ENCODE peak calls at places on chromosomes 3 and 15, in six cellular contexts. One of them, this sample, is unnamed.
A peak's percentile ranks its signal among the peaks of the same experiment; 100 is the strongest.

GRCh38 chr3:101066776-101067175 is 73.6 kb upstream of the ABI3BP start:
- DNase-seq in HEK293T: no peak
- DNase-seq in sigmoid colon: no peak
- DNase-seq in neural crest cell: no peak
- DNase-seq in SJSA1: peak; percentile 49
- DNase-seq in HS-5: no peak
- DNase-seq in this sample: no peak

GRCh38 chr3:177830411-177830849 is 633.1 kb upstream of the TBL1XR1 start:
- DNase-seq in HEK293T: no peak
- DNase-seq in sigmoid colon: peak; percentile 84
- DNase-seq in neural crest cell: no peak
- DNase-seq in SJSA1: no peak
- DNase-seq in HS-5: peak; percentile 84
- DNase-seq in this sample: no peak

GRCh38 chr3:171970301-171970788 is 69.0 kb upstream of the FNDC3B start:
- DNase-seq in HEK293T: no peak
- DNase-seq in sigmoid colon: no peak
- DNase-seq in neural crest cell: no peak
- DNase-seq in SJSA1: peak; percentile 22
- DNase-seq in HS-5: no peak
- DNase-seq in this sample: no peak

GRCh38 chr3:170098753-170099152 is 61.0 kb downstream of the GPR160 start:
- DNase-seq in HEK293T: no peak
- DNase-seq in sigmoid colon: no peak
- DNase-seq in neural crest cell: no peak
- DNase-seq in SJSA1: no peak
- DNase-seq in HS-5: no peak
- DNase-seq in this sample: no peak

GRCh38 chr15:75739791-75740190 is 27.1 kb upstream of the CSPG4 start:
- DNase-seq in HEK293T: no peak
- DNase-seq in sigmoid colon: peak; percentile 56
- DNase-seq in neural crest cell: no peak
- DNase-seq in SJSA1: no peak
- DNase-seq in HS-5: no peak
- DNase-seq in this sample: no peak

GRCh38 chr3:61134532-61134931 is 116.7 kb downstream of the FHIT start:
- DNase-seq in HEK293T: no peak
- DNase-seq in sigmoid colon: no peak
- DNase-seq in neural crest cell: no peak
- DNase-seq in SJSA1: no peak
- DNase-seq in HS-5: no peak
- DNase-seq in this sample: no peak

GRCh38 chr15:101322849-101323477 is 27.9 kb upstream of the SNRPA1 start:
- DNase-seq in HEK293T: no peak
- DNase-seq in sigmoid colon: no peak
- DNase-seq in neural crest cell: no peak
- DNase-seq in SJSA1: no peak
- DNase-seq in HS-5: no peak
- DNase-seq in this sample: no peak

GRCh38 chr15:20344601-20345400 is 196.8 kb downstream of the GOLGA6L6 start:
- DNase-seq in HEK293T: no peak
- DNase-seq in sigmoid colon: peak; percentile 63
- DNase-seq in neural crest cell: no peak
- DNase-seq in SJSA1: no peak
- DNase-seq in HS-5: no peak
- DNase-seq in this sample: no peak

GRCh38 chr3:13045245-13045903 is 27.9 kb downstream of the IQSEC1 start:
- DNase-seq in HEK293T: no peak
- DNase-seq in sigmoid colon: no peak
- DNase-seq in neural crest cell: no peak
- DNase-seq in SJSA1: no peak
- DNase-seq in HS-5: no peak
- DNase-seq in this sample: no peak

GRCh38 chr3:158713094-158713499 is 19.2 kb downstream of the RARRES1 start:
- DNase-seq in HEK293T: no peak
- DNase-seq in sigmoid colon: no peak
- DNase-seq in neural crest cell: no peak
- DNase-seq in SJSA1: no peak
- DNase-seq in HS-5: no peak
- DNase-seq in this sample: no peak

GRCh38 chr3:147890114-147890513 is 480.9 kb downstream of the ZIC1 start:
- DNase-seq in HEK293T: no peak
- DNase-seq in sigmoid colon: no peak
- DNase-seq in neural crest cell: no peak
- DNase-seq in SJSA1: no peak
- DNase-seq in HS-5: no peak
- DNase-seq in this sample: no peak

GRCh38 chr3:107432013-107432515 is 54.8 kb downstream of the CCDC54 start:
- DNase-seq in HEK293T: no peak
- DNase-seq in sigmoid colon: no peak
- DNase-seq in neural crest cell: no peak
- DNase-seq in SJSA1: no peak
- DNase-seq in HS-5: peak; percentile 6
- DNase-seq in this sample: no peak

GRCh38 chr15:27410986-27411385 is 440.0 kb downstream of the GABRG3 start:
- DNase-seq in HEK293T: no peak
- DNase-seq in sigmoid colon: no peak
- DNase-seq in neural crest cell: no peak
- DNase-seq in SJSA1: no peak
- DNase-seq in HS-5: no peak
- DNase-seq in this sample: no peak

GRCh38 chr3:66507631-66508260 is 6.9 kb upstream of the LRIG1 start:
- DNase-seq in HEK293T: no peak
- DNase-seq in sigmoid colon: no peak
- DNase-seq in neural crest cell: no peak
- DNase-seq in SJSA1: no peak
- DNase-seq in HS-5: no peak
- DNase-seq in this sample: no peak

GRCh38 chr15:85618956-85619491 is 175.7 kb downstream of the KLHL25 start:
- DNase-seq in HEK293T: no peak
- DNase-seq in sigmoid colon: peak; percentile 92
- DNase-seq in neural crest cell: peak; percentile 44
- DNase-seq in SJSA1: peak; percentile 87
- DNase-seq in HS-5: peak; percentile 80
- DNase-seq in this sample: peak; percentile 24

GRCh38 chr15:81270781-81271491 is 53.0 kb downstream of the STARD5 start:
- DNase-seq in HEK293T: no peak
- DNase-seq in sigmoid colon: no peak
- DNase-seq in neural crest cell: no peak
- DNase-seq in SJSA1: no peak
- DNase-seq in HS-5: no peak
- DNase-seq in this sample: no peak

GRCh38 chr3:244041-244440 is 47.5 kb downstream of the CHL1 start:
- DNase-seq in HEK293T: no peak
- DNase-seq in sigmoid colon: no peak
- DNase-seq in neural crest cell: no peak
- DNase-seq in SJSA1: no peak
- DNase-seq in HS-5: no peak
- DNase-seq in this sample: no peak

GRCh38 chr15:58748787-58749531 is 548 bp downstream of the ADAM10 start:
- DNase-seq in HEK293T: peak; percentile 25
- DNase-seq in sigmoid colon: peak; percentile 75
- DNase-seq in neural crest cell: peak; percentile 54
- DNase-seq in SJSA1: peak; percentile 67
- DNase-seq in HS-5: no peak
- DNase-seq in this sample: peak; percentile 19

GRCh38 chr3:181336597-181336996 is 347.1 kb upstream of the DNAJC19 start:
- DNase-seq in HEK293T: no peak
- DNase-seq in sigmoid colon: no peak
- DNase-seq in neural crest cell: no peak
- DNase-seq in SJSA1: no peak
- DNase-seq in HS-5: no peak
- DNase-seq in this sample: no peak

GRCh38 chr15:25776071-25776740 is 86.9 kb downstream of the ATP10A start:
- DNase-seq in HEK293T: no peak
- DNase-seq in sigmoid colon: no peak
- DNase-seq in neural crest cell: no peak
- DNase-seq in SJSA1: no peak
- DNase-seq in HS-5: no peak
- DNase-seq in this sample: no peak

GRCh38 chr15:74370471-74370870 is 3.0 kb upstream of the CYP11A1 start:
- DNase-seq in HEK293T: no peak
- DNase-seq in sigmoid colon: peak; percentile 24
- DNase-seq in neural crest cell: no peak
- DNase-seq in SJSA1: no peak
- DNase-seq in HS-5: no peak
- DNase-seq in this sample: no peak

GRCh38 chr3:57130426-57131209 is 34.5 kb downstream of the IL17RD start:
- DNase-seq in HEK293T: no peak
- DNase-seq in sigmoid colon: no peak
- DNase-seq in neural crest cell: peak; percentile 50
- DNase-seq in SJSA1: peak; percentile 4
- DNase-seq in HS-5: no peak
- DNase-seq in this sample: no peak

GRCh38 chr3:63050548-63050947 is 175.3 kb upstream of the CADPS start:
- DNase-seq in HEK293T: no peak
- DNase-seq in sigmoid colon: no peak
- DNase-seq in neural crest cell: no peak
- DNase-seq in SJSA1: peak; percentile 1
- DNase-seq in HS-5: peak; percentile 66
- DNase-seq in this sample: no peak

GRCh38 chr3:135896613-135897012 is 68.9 kb upstream of the PPP2R3A start:
- DNase-seq in HEK293T: no peak
- DNase-seq in sigmoid colon: no peak
- DNase-seq in neural crest cell: no peak
- DNase-seq in SJSA1: peak; percentile 83
- DNase-seq in HS-5: peak; percentile 91
- DNase-seq in this sample: no peak

GRCh38 chr3:34364345-34364744 is 565.9 kb downstream of the PDCD6IP start:
- DNase-seq in HEK293T: no peak
- DNase-seq in sigmoid colon: no peak
- DNase-seq in neural crest cell: no peak
- DNase-seq in SJSA1: no peak
- DNase-seq in HS-5: no peak
- DNase-seq in this sample: no peak

GRCh38 chr15:44719293-44719999 is 8.1 kb downstream of the B2M start:
- DNase-seq in HEK293T: no peak
- DNase-seq in sigmoid colon: no peak
- DNase-seq in neural crest cell: no peak
- DNase-seq in SJSA1: peak; percentile 53
- DNase-seq in HS-5: no peak
- DNase-seq in this sample: peak; percentile 51

GRCh38 chr3:137988152-137988551 is 21.8 kb upstream of the CLDN18 start:
- DNase-seq in HEK293T: no peak
- DNase-seq in sigmoid colon: no peak
- DNase-seq in neural crest cell: no peak
- DNase-seq in SJSA1: no peak
- DNase-seq in HS-5: no peak
- DNase-seq in this sample: no peak

GRCh38 chr3:43503067-43503728 is 118.6 kb downstream of the ANO10 start:
- DNase-seq in HEK293T: no peak
- DNase-seq in sigmoid colon: no peak
- DNase-seq in neural crest cell: no peak
- DNase-seq in SJSA1: peak; percentile 5
- DNase-seq in HS-5: peak; percentile 18
- DNase-seq in this sample: no peak

GRCh38 chr3:181565416-181565815 is 146.3 kb upstream of the SOX2 start:
- DNase-seq in HEK293T: no peak
- DNase-seq in sigmoid colon: no peak
- DNase-seq in neural crest cell: no peak
- DNase-seq in SJSA1: no peak
- DNase-seq in HS-5: no peak
- DNase-seq in this sample: no peak

GRCh38 chr3:45112939-45113338 is 33.2 kb downstream of the CDCP1 start:
- DNase-seq in HEK293T: no peak
- DNase-seq in sigmoid colon: no peak
- DNase-seq in neural crest cell: no peak
- DNase-seq in SJSA1: no peak
- DNase-seq in HS-5: no peak
- DNase-seq in this sample: no peak

GRCh38 chr15:52786436-52787122 is 3.6 kb downstream of the ONECUT1 start:
- DNase-seq in HEK293T: no peak
- DNase-seq in sigmoid colon: no peak
- DNase-seq in neural crest cell: peak; percentile 31
- DNase-seq in SJSA1: no peak
- DNase-seq in HS-5: no peak
- DNase-seq in this sample: no peak

GRCh38 chr3:13125092-13126015 is 52.1 kb upstream of the IQSEC1 start:
- DNase-seq in HEK293T: no peak
- DNase-seq in sigmoid colon: peak; percentile 40
- DNase-seq in neural crest cell: no peak
- DNase-seq in SJSA1: no peak
- DNase-seq in HS-5: no peak
- DNase-seq in this sample: no peak

GRCh38 chr3:51382947-51383578 is 2.0 kb upstream of the MANF start:
- DNase-seq in HEK293T: no peak
- DNase-seq in sigmoid colon: no peak
- DNase-seq in neural crest cell: no peak
- DNase-seq in SJSA1: no peak
- DNase-seq in HS-5: no peak
- DNase-seq in this sample: no peak

This sample was measured in central memory CD8-positive, alpha-beta T cell.